ENCODE peak calls at places on chromosomes 7 and 10, in seven cellular contexts. B is glomerular endothelial cell, F is fibroblast of lung, K is H7, R is MCF 10A, P is SW480, X is AG10803. I is an unnamed sample.

GRCh38 chr7:107789647-107790046 is 13.4 kb downstream of the SLC26A3 start:
- DNase-seq in B (no peak), F (no peak), K (no peak), R (no peak), P (no peak), X (no peak), I (no peak)

GRCh38 chr7:24788075-24788474 is 30.8 kb upstream of the GSDME start:
- DNase-seq in B (no peak), F (no peak), K (no peak), R (no peak), P (no peak), X (no peak), I (no peak)

GRCh38 chr10:71401969-71402368 is 5.2 kb downstream of the CDH23 start:
- DNase-seq in B (no peak), F (no peak), K (no peak), R (no peak), P (no peak), X (no peak), I (no peak)

GRCh38 chr7:341841-342638 is 52.1 kb downstream of the FOXL3 start:
- DNase-seq in B (no peak), F (no peak), K (no peak), R (no peak), P (no peak), X (no peak), I (peak; percentile 71)

GRCh38 chr10:93189959-93190358 is 116.3 kb downstream of the CYP26A1 start:
- DNase-seq in B (no peak), F (no peak), K (no peak), R (no peak), P (no peak), X (no peak), I (no peak)

GRCh38 chr10:10777723-10778122 is 239.9 kb upstream of the CELF2 start:
- DNase-seq in B (no peak), F (no peak), K (no peak), R (no peak), P (no peak), X (no peak), I (no peak)

GRCh38 chr10:61135276-61135721 is 191.3 kb upstream of the RHOBTB1 start:
- DNase-seq in B (no peak), F (no peak), K (no peak), R (no peak), P (no peak), X (no peak), I (no peak)

GRCh38 chr10:21057436-21057835 is 160.3 kb upstream of the NEBL start:
- DNase-seq in B (no peak), F (no peak), K (no peak), R (no peak), P (no peak), X (no peak), I (no peak)

GRCh38 chr7:114645451-114645850 is 230.8 kb downstream of the FOXP2 start:
- DNase-seq in B (no peak), F (no peak), K (no peak), R (no peak), P (no peak), X (no peak), I (no peak)

GRCh38 chr7:159033956-159034938 is 110.4 kb downstream of the VIPR2 start:
- DNase-seq in B (no peak), F (no peak), K (peak; percentile 48), R (no peak), P (no peak), X (no peak), I (no peak)

I was measured in aorta.